ENCODE peak calls at places on chromosomes 5 and 9, in seven cellular contexts. N, F, A, R, Z, S and O are unnamed samples.
A peak's percentile ranks its signal among the peaks of the same experiment; 100 is the strongest.

GRCh38 chr9:129479217-129480011 is 141.5 kb downstream of the C9orf50 start:
- DNase-seq in N (no peak), F (no peak), A (no peak), R (no peak), Z (no peak), S (no peak), O (no peak)

GRCh38 chr5:170861855-170862766 is at the start of gene RANBP17:
- DNase-seq in N (no peak), F (no peak), A (peak; percentile 100), R (peak; percentile 88), Z (peak; percentile 79), S (no peak), O (peak; percentile 58)

GRCh38 chr5:144332265-144332664 is 161.6 kb downstream of the KCTD16 start:
- DNase-seq in N (no peak), F (no peak), A (peak; percentile 20), R (peak; percentile 13), Z (no peak), S (no peak), O (no peak)

GRCh38 chr5:75727931-75728330 is 10.7 kb upstream of the POC5 start:
- DNase-seq in N (no peak), F (no peak), A (no peak), R (no peak), Z (no peak), S (no peak), O (no peak)

GRCh38 chr9:89010526-89011089 is 19.3 kb downstream of the S1PR3 start:
- DNase-seq in N (no peak), F (no peak), A (no peak), R (no peak), Z (no peak), S (no peak), O (no peak)

GRCh38 chr9:111597852-111598729 is 1.4 kb downstream of the PTGR1 start:
- DNase-seq in N (peak; percentile 65), F (peak; percentile 43), A (peak; percentile 80), R (peak; percentile 84), Z (peak; percentile 77), S (peak; percentile 80), O (peak; percentile 67)

GRCh38 chr5:58544926-58545325 is 37.9 kb upstream of the RAB3C start:
- DNase-seq in N (no peak), F (no peak), A (no peak), R (no peak), Z (no peak), S (no peak), O (no peak)

GRCh38 chr9:135665795-135666189 is 2.7 kb downstream of the LCN9 start:
- DNase-seq in N (no peak), F (no peak), A (peak; percentile 5), R (no peak), Z (no peak), S (peak; percentile 28), O (no peak)

GRCh38 chr5:122192883-122193496 is 63.6 kb downstream of the ZNF474 start:
- DNase-seq in N (no peak), F (no peak), A (peak; percentile 80), R (peak; percentile 87), Z (peak; percentile 78), S (no peak), O (no peak)

GRCh38 chr5:20536339-20536738 is 548.3 kb upstream of the CDH18 start:
- DNase-seq in N (no peak), F (no peak), A (no peak), R (no peak), Z (no peak), S (no peak), O (no peak)

GRCh38 chr5:139404484-139404840 is 573 bp upstream of the SPATA24 start:
- DNase-seq in N (no peak), F (no peak), A (no peak), R (no peak), Z (no peak), S (no peak), O (no peak)

GRCh38 chr5:127696688-127697087 is 6.5 kb upstream of the CCDC192 start:
- DNase-seq in N (no peak), F (no peak), A (no peak), R (peak; percentile 89), Z (peak; percentile 45), S (no peak), O (no peak)

GRCh38 chr9:105299190-105299854 is 54.9 kb downstream of the SLC44A1 start:
- DNase-seq in N (no peak), F (no peak), A (no peak), R (peak; percentile 95), Z (peak; percentile 84), S (no peak), O (no peak)

GRCh38 chr5:136526798-136527197 is 161.5 kb upstream of the TRPC7 start:
- DNase-seq in N (no peak), F (no peak), A (no peak), R (no peak), Z (no peak), S (no peak), O (no peak)

GRCh38 chr9:104993291-104993963 is 65.5 kb upstream of the ABCA1 start:
- DNase-seq in N (peak; percentile 16), F (peak; percentile 54), A (peak; percentile 65), R (peak; percentile 86), Z (peak; percentile 70), S (no peak), O (peak; percentile 80)

GRCh38 chr9:136225748-136226679 is 19.6 kb downstream of the QSOX2 start:
- DNase-seq in N (peak; percentile 78), F (peak; percentile 32), A (peak; percentile 93), R (peak; percentile 64), Z (no peak), S (peak; percentile 88), O (no peak)

GRCh38 chr5:16666861-16667481 is 50.2 kb upstream of the RETREG1 start:
- DNase-seq in N (peak; percentile 23), F (peak; percentile 50), A (no peak), R (peak; percentile 35), Z (peak; percentile 13), S (no peak), O (no peak)

GRCh38 chr5:80622756-80623155 is 31.7 kb upstream of the MSH3 start:
- DNase-seq in N (no peak), F (no peak), A (no peak), R (no peak), Z (no peak), S (no peak), O (no peak)

GRCh38 chr9:99299214-99300102 is 77.4 kb downstream of the SEC61B start:
- DNase-seq in N (no peak), F (no peak), A (no peak), R (peak; percentile 67), Z (peak; percentile 49), S (no peak), O (no peak)

GRCh38 chr9:127479507-127480081 is 28.3 kb downstream of the LRSAM1 start:
- DNase-seq in N (no peak), F (no peak), A (no peak), R (no peak), Z (no peak), S (no peak), O (no peak)

GRCh38 chr9:2241461-2241874 is 226.3 kb downstream of the SMARCA2 start:
- DNase-seq in N (no peak), F (no peak), A (peak; percentile 68), R (peak; percentile 97), Z (peak; percentile 95), S (no peak), O (peak; percentile 64)

GRCh38 chr5:138276402-138277054 is 2.1 kb upstream of the GFRA3 start:
- DNase-seq in N (no peak), F (no peak), A (no peak), R (no peak), Z (no peak), S (no peak), O (no peak)

GRCh38 chr5:120817044-120817985 is 353.2 kb downstream of the PRR16 start:
- DNase-seq in N (no peak), F (no peak), A (peak; percentile 18), R (peak; percentile 74), Z (peak; percentile 26), S (no peak), O (no peak)

GRCh38 chr5:117077142-117077541 is 502.5 kb upstream of the SEMA6A start:
- DNase-seq in N (no peak), F (no peak), A (no peak), R (peak; percentile 7), Z (no peak), S (no peak), O (no peak)

GRCh38 chr5:58153255-58153654 is 306.6 kb downstream of the PLK2 start:
- DNase-seq in N (no peak), F (no peak), A (no peak), R (no peak), Z (no peak), S (no peak), O (no peak)

GRCh38 chr9:20084125-20084524 is 295.3 kb upstream of the SLC24A2 start:
- DNase-seq in N (no peak), F (no peak), A (no peak), R (no peak), Z (no peak), S (no peak), O (no peak)

GRCh38 chr9:91886433-91887031 is 63.5 kb downstream of the ROR2 start:
- DNase-seq in N (no peak), F (no peak), A (peak; percentile 59), R (peak; percentile 60), Z (peak; percentile 24), S (no peak), O (no peak)

GRCh38 chr5:143629871-143630658 is 181.9 kb upstream of the HMHB1 start:
- DNase-seq in N (no peak), F (no peak), A (no peak), R (peak; percentile 53), Z (peak; percentile 58), S (no peak), O (no peak)

GRCh38 chr5:122077451-122078115 is 476 bp downstream of the LOX start:
- DNase-seq in N (peak; percentile 5), F (no peak), A (peak; percentile 58), R (peak; percentile 65), Z (no peak), S (no peak), O (peak; percentile 63)

GRCh38 chr9:92759990-92760893 is 4.4 kb downstream of the BICD2 start:
- DNase-seq in N (no peak), F (peak; percentile 60), A (no peak), R (no peak), Z (no peak), S (no peak), O (no peak)